ENCODE peak calls at places on chromosomes 16 and 17, in eight cellular contexts. One of them, this sample, is unnamed.

GRCh38 chr16:84821179-84821578 is 1.4 kb downstream of the CRISPLD2 start:
- DNase-seq in uterus: no peak
- DNase-seq in body of pancreas: no peak
- DNase-seq in ovary: no peak
- DNase-seq in tibial nerve: no peak
- DNase-seq in A549: no peak
- DNase-seq in heart left ventricle: no peak
- DNase-seq in vagina: no peak
- DNase-seq in this sample: no peak

GRCh38 chr17:50234581-50234980 is 33.1 kb upstream of the COL1A1 start:
- DNase-seq in tibial nerve: no peak
- DNase-seq in uterus: no peak
- DNase-seq in vagina: no peak
- DNase-seq in ovary: no peak
- DNase-seq in heart left ventricle: no peak
- DNase-seq in body of pancreas: no peak
- DNase-seq in A549: no peak
- DNase-seq in this sample: no peak

GRCh38 chr17:62637809-62638208 is 10.3 kb downstream of the MRC2 start:
- DNase-seq in tibial nerve: no peak
- DNase-seq in ovary: no peak
- DNase-seq in uterus: no peak
- DNase-seq in heart left ventricle: no peak
- DNase-seq in body of pancreas: no peak
- DNase-seq in vagina: no peak
- DNase-seq in A549: no peak
- DNase-seq in this sample: no peak

GRCh38 chr16:30567160-30567990 is 4.1 kb downstream of the ZNF688 start:
- DNase-seq in body of pancreas: no peak
- DNase-seq in vagina: no peak
- DNase-seq in tibial nerve: no peak
- DNase-seq in heart left ventricle: no peak
- DNase-seq in uterus: no peak
- DNase-seq in A549: no peak
- DNase-seq in ovary: no peak
- DNase-seq in this sample: no peak

GRCh38 chr16:7867831-7868230 is 535.2 kb downstream of the RBFOX1 start:
- DNase-seq in A549: no peak
- DNase-seq in vagina: no peak
- DNase-seq in uterus: no peak
- DNase-seq in body of pancreas: no peak
- DNase-seq in heart left ventricle: no peak
- DNase-seq in tibial nerve: no peak
- DNase-seq in ovary: no peak
- DNase-seq in this sample: no peak

GRCh38 chr17:10292057-10292931 is 80.5 kb downstream of the MYH13 start:
- DNase-seq in heart left ventricle: peak
- DNase-seq in body of pancreas: peak
- DNase-seq in ovary: no peak
- DNase-seq in vagina: no peak
- DNase-seq in uterus: peak
- DNase-seq in A549: no peak
- DNase-seq in tibial nerve: no peak
- DNase-seq in this sample: peak

GRCh38 chr16:86740817-86741799 is 162.8 kb downstream of the FOXL1 start:
- DNase-seq in uterus: no peak
- DNase-seq in A549: peak
- DNase-seq in ovary: no peak
- DNase-seq in heart left ventricle: peak
- DNase-seq in tibial nerve: no peak
- DNase-seq in body of pancreas: peak
- DNase-seq in vagina: no peak
- DNase-seq in this sample: no peak

GRCh38 chr17:48615212-48615962 is at the start of gene HOXB8:
- DNase-seq in ovary: no peak
- DNase-seq in uterus: no peak
- DNase-seq in A549: no peak
- DNase-seq in tibial nerve: no peak
- DNase-seq in vagina: no peak
- DNase-seq in body of pancreas: no peak
- DNase-seq in heart left ventricle: no peak
- DNase-seq in this sample: no peak

GRCh38 chr17:34424814-34425490 is 61.9 kb upstream of the CCL1 start:
- DNase-seq in tibial nerve: no peak
- DNase-seq in uterus: no peak
- DNase-seq in heart left ventricle: no peak
- DNase-seq in body of pancreas: no peak
- DNase-seq in ovary: no peak
- DNase-seq in A549: no peak
- DNase-seq in vagina: no peak
- DNase-seq in this sample: no peak

GRCh38 chr17:73645050-73645871 is 1.0 kb upstream of the SDK2 start:
- DNase-seq in heart left ventricle: peak
- DNase-seq in A549: peak
- DNase-seq in ovary: no peak
- DNase-seq in vagina: no peak
- DNase-seq in body of pancreas: peak
- DNase-seq in uterus: no peak
- DNase-seq in tibial nerve: no peak
- DNase-seq in this sample: no peak

GRCh38 chr17:8253801-8254200 is 4.7 kb downstream of the PFAS start:
- DNase-seq in A549: no peak
- DNase-seq in ovary: no peak
- DNase-seq in heart left ventricle: peak
- DNase-seq in body of pancreas: peak
- DNase-seq in uterus: no peak
- DNase-seq in tibial nerve: no peak
- DNase-seq in vagina: no peak
- DNase-seq in this sample: no peak

GRCh38 chr16:28910046-28911031 is 14.7 kb downstream of the RABEP2 start:
- DNase-seq in ovary: no peak
- DNase-seq in heart left ventricle: no peak
- DNase-seq in tibial nerve: no peak
- DNase-seq in body of pancreas: no peak
- DNase-seq in vagina: no peak
- DNase-seq in uterus: no peak
- DNase-seq in A549: no peak
- DNase-seq in this sample: no peak

GRCh38 chr17:37446027-37446426 is 39.3 kb downstream of the TADA2A start:
- DNase-seq in vagina: no peak
- DNase-seq in body of pancreas: no peak
- DNase-seq in tibial nerve: no peak
- DNase-seq in uterus: no peak
- DNase-seq in A549: peak
- DNase-seq in ovary: no peak
- DNase-seq in heart left ventricle: no peak
- DNase-seq in this sample: no peak

GRCh38 chr17:45314761-45315549 is 1.9 kb downstream of the MAP3K14 start:
- DNase-seq in A549: peak
- DNase-seq in uterus: no peak
- DNase-seq in heart left ventricle: no peak
- DNase-seq in vagina: no peak
- DNase-seq in tibial nerve: no peak
- DNase-seq in body of pancreas: no peak
- DNase-seq in ovary: no peak
- DNase-seq in this sample: no peak

GRCh38 chr17:10336393-10336792 is 36.4 kb downstream of the MYH13 start:
- DNase-seq in A549: no peak
- DNase-seq in heart left ventricle: no peak
- DNase-seq in vagina: no peak
- DNase-seq in ovary: no peak
- DNase-seq in uterus: no peak
- DNase-seq in tibial nerve: no peak
- DNase-seq in body of pancreas: no peak
- DNase-seq in this sample: no peak

GRCh38 chr16:57106767-57107166 is 14.4 kb downstream of the CPNE2 start:
- DNase-seq in uterus: peak
- DNase-seq in tibial nerve: no peak
- DNase-seq in ovary: no peak
- DNase-seq in body of pancreas: peak
- DNase-seq in A549: no peak
- DNase-seq in vagina: no peak
- DNase-seq in heart left ventricle: peak
- DNase-seq in this sample: no peak

GRCh38 chr17:77254961-77255741 is 114.4 kb downstream of the SEC14L1 start:
- DNase-seq in A549: peak
- DNase-seq in ovary: no peak
- DNase-seq in uterus: no peak
- DNase-seq in heart left ventricle: no peak
- DNase-seq in body of pancreas: no peak
- DNase-seq in tibial nerve: no peak
- DNase-seq in vagina: no peak
- DNase-seq in this sample: no peak

GRCh38 chr17:10003705-10004104 is 98.6 kb upstream of the RCVRN start:
- DNase-seq in uterus: no peak
- DNase-seq in ovary: no peak
- DNase-seq in A549: no peak
- DNase-seq in heart left ventricle: no peak
- DNase-seq in body of pancreas: no peak
- DNase-seq in vagina: no peak
- DNase-seq in tibial nerve: no peak
- DNase-seq in this sample: no peak

GRCh38 chr17:41133880-41134735 is 6.2 kb downstream of the KRTAP4-6 start:
- DNase-seq in body of pancreas: no peak
- DNase-seq in tibial nerve: no peak
- DNase-seq in ovary: no peak
- DNase-seq in heart left ventricle: no peak
- DNase-seq in uterus: no peak
- DNase-seq in vagina: no peak
- DNase-seq in A549: no peak
- DNase-seq in this sample: no peak

GRCh38 chr16:27324851-27325301 is 11.1 kb downstream of the IL4R start:
- DNase-seq in tibial nerve: no peak
- DNase-seq in ovary: no peak
- DNase-seq in heart left ventricle: no peak
- DNase-seq in A549: no peak
- DNase-seq in body of pancreas: no peak
- DNase-seq in vagina: no peak
- DNase-seq in uterus: no peak
- DNase-seq in this sample: no peak

GRCh38 chr17:78358538-78359215 is 1.2 kb downstream of the SOCS3 start:
- DNase-seq in A549: no peak
- DNase-seq in ovary: no peak
- DNase-seq in body of pancreas: no peak
- DNase-seq in vagina: no peak
- DNase-seq in uterus: no peak
- DNase-seq in heart left ventricle: no peak
- DNase-seq in tibial nerve: no peak
- DNase-seq in this sample: no peak

GRCh38 chr16:88804552-88805339 is 1.2 kb downstream of the CDT1 start:
- DNase-seq in heart left ventricle: no peak
- DNase-seq in ovary: no peak
- DNase-seq in uterus: no peak
- DNase-seq in vagina: no peak
- DNase-seq in tibial nerve: no peak
- DNase-seq in body of pancreas: no peak
- DNase-seq in A549: peak
- DNase-seq in this sample: no peak
- H3K4me3 ChIP-seq in heart left ventricle: peak
- H3K4me3 ChIP-seq in ovary: no peak
- H3K4me3 ChIP-seq in uterus: no peak
- H3K4me3 ChIP-seq in vagina: no peak
- H3K4me3 ChIP-seq in tibial nerve: peak
- H3K4me3 ChIP-seq in body of pancreas: no peak
- H3K4me3 ChIP-seq in A549: peak
- H3K4me3 ChIP-seq in this sample: no peak

DNA sequence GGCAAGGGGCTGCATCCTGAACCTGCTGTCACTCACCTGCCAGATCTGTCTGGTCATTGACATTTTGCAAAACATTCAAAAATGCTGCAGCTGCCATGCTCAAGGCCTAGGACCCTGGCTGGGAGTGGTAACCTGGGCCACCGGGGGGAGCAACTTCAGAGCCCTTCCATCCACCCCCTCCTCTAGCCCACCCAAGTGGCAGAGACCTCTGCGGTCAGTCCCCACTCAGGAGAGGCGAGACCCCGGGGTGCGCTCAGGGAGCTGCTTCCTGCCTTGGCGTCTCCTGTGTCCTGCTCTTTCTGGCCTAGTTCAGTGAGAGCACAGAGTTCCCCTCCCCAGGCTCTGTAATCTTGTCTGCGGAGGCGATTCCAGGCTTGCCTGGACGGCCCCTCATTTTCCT is 108.8 kb downstream of the CCDC182 start:
- DNase-seq in uterus: no peak
- DNase-seq in A549: no peak
- DNase-seq in body of pancreas: no peak
- DNase-seq in vagina: no peak
- DNase-seq in ovary: no peak
- DNase-seq in heart left ventricle: no peak
- DNase-seq in tibial nerve: no peak
- DNase-seq in this sample: no peak
- TF ChIP-seq POLR2A in uterus: no peak
- TF ChIP-seq POLR2A in A549: no peak
- TF ChIP-seq POLR2A in body of pancreas: no peak
- TF ChIP-seq POLR2A in vagina: no peak
- TF ChIP-seq POLR2A in ovary: no peak
- TF ChIP-seq POLR2A in heart left ventricle: no peak
- TF ChIP-seq POLR2A in tibial nerve: no peak
- TF ChIP-seq POLR2A in this sample: no peak

DNA sequence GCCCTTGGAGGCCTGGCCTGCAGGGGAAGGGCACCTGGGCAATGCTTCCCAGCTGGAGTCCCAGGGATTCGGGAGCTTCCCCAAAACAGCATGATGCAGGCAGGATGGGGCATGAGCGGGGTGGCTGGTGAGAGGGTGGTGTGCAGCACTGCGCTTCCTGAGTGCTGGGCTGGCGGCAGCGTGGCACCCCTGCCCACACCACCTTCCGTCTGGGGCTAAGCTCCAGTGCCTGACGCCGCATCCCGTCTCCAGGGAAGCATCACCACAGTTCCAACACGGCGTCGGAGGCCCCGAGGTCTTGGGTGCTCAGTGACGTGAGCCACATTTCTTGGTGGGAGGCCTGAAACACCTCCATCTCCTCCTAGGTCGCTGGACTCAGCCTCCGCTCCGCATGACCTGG is 13.8 kb upstream of the MTSS2 start:
- DNase-seq in tibial nerve: no peak
- DNase-seq in ovary: no peak
- DNase-seq in A549: no peak
- DNase-seq in body of pancreas: no peak
- DNase-seq in uterus: no peak
- DNase-seq in vagina: no peak
- DNase-seq in heart left ventricle: no peak
- DNase-seq in this sample: no peak
- H3K4me3 ChIP-seq in tibial nerve: no peak
- H3K4me3 ChIP-seq in ovary: no peak
- H3K4me3 ChIP-seq in A549: no peak
- H3K4me3 ChIP-seq in body of pancreas: no peak
- H3K4me3 ChIP-seq in uterus: no peak
- H3K4me3 ChIP-seq in vagina: no peak
- H3K4me3 ChIP-seq in heart left ventricle: no peak
- H3K4me3 ChIP-seq in this sample: no peak

DNA sequence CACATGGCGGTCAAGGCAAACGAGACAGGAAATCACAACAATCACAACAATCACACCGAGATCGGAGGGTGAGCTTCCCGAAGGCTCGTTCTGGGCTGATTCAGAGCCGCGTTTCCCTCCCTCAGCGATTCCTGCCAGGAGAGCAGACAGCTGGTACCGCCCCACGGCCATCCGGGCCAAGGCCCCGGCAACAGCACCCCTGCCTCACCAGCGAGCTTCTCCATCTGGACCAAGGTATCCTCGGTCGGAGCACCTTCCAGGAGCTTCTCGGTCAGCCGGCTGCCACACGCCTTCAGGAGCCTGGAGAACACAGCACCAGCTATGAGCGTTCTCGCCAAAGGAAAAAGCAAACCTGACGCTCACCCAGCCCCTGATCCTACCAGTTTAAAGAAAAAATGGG is 15.2 kb upstream of the PLD6 start:
- DNase-seq in uterus: no peak
- DNase-seq in tibial nerve: no peak
- DNase-seq in ovary: no peak
- DNase-seq in heart left ventricle: no peak
- DNase-seq in A549: no peak
- DNase-seq in vagina: no peak
- DNase-seq in body of pancreas: no peak
- DNase-seq in this sample: no peak
- TF ChIP-seq POLR2A in uterus: no peak
- TF ChIP-seq POLR2A in tibial nerve: no peak
- TF ChIP-seq POLR2A in ovary: no peak
- TF ChIP-seq POLR2A in heart left ventricle: no peak
- TF ChIP-seq POLR2A in A549: no peak
- TF ChIP-seq POLR2A in vagina: no peak
- TF ChIP-seq POLR2A in body of pancreas: no peak
- TF ChIP-seq POLR2A in this sample: no peak

This sample was measured in lower leg skin.